ENCODE peak calls at places on chromosome 18, in five cellular contexts. P is H1, H is HL-60, N is endothelial cell of umbilical vein, F is RWPE1. E is an unnamed sample.

GRCh38 chr18:8052237-8052701 is 485.2 kb downstream of the PTPRM start:
- DNase-seq in P (no peak), H (no peak), N (no peak), F (peak; percentile 3), E (no peak)

GRCh38 chr18:79439201-79440023 is 43.7 kb downstream of the NFATC1 start:
- DNase-seq in P (no peak), H (peak; percentile 18), N (no peak), F (no peak), E (no peak)

GRCh38 chr18:64807560-64807959 is 658.7 kb upstream of the LINC00305 start:
- DNase-seq in P (no peak), H (no peak), N (no peak), F (no peak), E (no peak)

GRCh38 chr18:12296087-12296403 is 12.0 kb upstream of the TUBB6 start:
- DNase-seq in P (no peak), H (no peak), N (no peak), F (no peak), E (no peak)

GRCh38 chr18:3790702-3791101 is 340.7 kb downstream of the TGIF1 start:
- DNase-seq in P (no peak), H (no peak), N (peak; percentile 83), F (no peak), E (no peak)

GRCh38 chr18:48412339-48412929 is 3.3 kb upstream of the ZBTB7C start:
- DNase-seq in P (no peak), H (peak; percentile 42), N (peak; percentile 28), F (no peak), E (peak; percentile 34)

GRCh38 chr18:23588836-23589560 is 2.7 kb upstream of the NPC1 start:
- DNase-seq in P (no peak), H (no peak), N (no peak), F (no peak), E (peak; percentile 55)

GRCh38 chr18:36281941-36282340 is 15.6 kb upstream of the FHOD3 start:
- DNase-seq in P (no peak), H (no peak), N (no peak), F (no peak), E (no peak)

GRCh38 chr18:27608742-27609141 is 423.6 kb upstream of the CHST9 start:
- DNase-seq in P (no peak), H (no peak), N (peak; percentile 11), F (peak; percentile 2), E (no peak)

GRCh38 chr18:5890261-5890605 is 5.1 kb downstream of the TMEM200C start:
- DNase-seq in P (no peak), H (no peak), N (no peak), F (no peak), E (no peak)

GRCh38 chr18:5879479-5879882 is 15.8 kb downstream of the TMEM200C start:
- DNase-seq in P (no peak), H (no peak), N (peak; percentile 36), F (no peak), E (peak; percentile 40)

GRCh38 chr18:5884375-5884774 is 10.9 kb downstream of the TMEM200C start:
- DNase-seq in P (no peak), H (no peak), N (no peak), F (no peak), E (no peak)

GRCh38 chr18:5890606-5891360 is 4.5 kb downstream of the TMEM200C start:
- DNase-seq in P (no peak), H (no peak), N (peak; percentile 15), F (no peak), E (no peak)

GRCh38 chr18:5885337-5885736 is 10.0 kb downstream of the TMEM200C start:
- DNase-seq in P (no peak), H (no peak), N (no peak), F (no peak), E (no peak)
- H3K27ac ChIP-seq in P (no peak overlapping the region), H (no peak overlapping the region), N (no peak overlapping the region), F (no peak overlapping the region), E (no peak overlapping the region)

DNA sequence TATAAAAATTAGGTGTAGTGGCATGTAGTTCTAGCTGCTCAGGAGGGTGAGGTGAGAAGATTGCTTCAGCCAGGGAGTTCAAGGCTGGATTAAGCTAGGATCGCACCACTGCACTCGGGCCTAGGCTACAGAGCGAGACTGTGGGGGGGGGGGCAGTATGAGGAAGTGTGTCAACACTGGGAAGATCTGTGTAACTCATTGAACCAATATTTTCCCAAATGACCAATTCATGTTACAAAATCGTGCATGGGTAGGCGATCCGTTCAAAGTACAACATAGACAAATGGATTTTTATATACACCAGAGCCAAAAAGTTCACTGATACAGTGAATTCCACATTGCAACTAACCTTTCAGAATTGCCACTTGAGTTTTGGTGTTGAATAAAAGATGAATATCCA is 8.1 kb downstream of the SMAD4 start:
- DNase-seq in P (no peak), H (no peak), N (no peak), F (no peak), E (no peak)
- H3K27ac ChIP-seq in P (no peak overlapping the region), H (no peak overlapping the region), N (no peak overlapping the region), F (no peak overlapping the region), E (no peak overlapping the region)

DNA sequence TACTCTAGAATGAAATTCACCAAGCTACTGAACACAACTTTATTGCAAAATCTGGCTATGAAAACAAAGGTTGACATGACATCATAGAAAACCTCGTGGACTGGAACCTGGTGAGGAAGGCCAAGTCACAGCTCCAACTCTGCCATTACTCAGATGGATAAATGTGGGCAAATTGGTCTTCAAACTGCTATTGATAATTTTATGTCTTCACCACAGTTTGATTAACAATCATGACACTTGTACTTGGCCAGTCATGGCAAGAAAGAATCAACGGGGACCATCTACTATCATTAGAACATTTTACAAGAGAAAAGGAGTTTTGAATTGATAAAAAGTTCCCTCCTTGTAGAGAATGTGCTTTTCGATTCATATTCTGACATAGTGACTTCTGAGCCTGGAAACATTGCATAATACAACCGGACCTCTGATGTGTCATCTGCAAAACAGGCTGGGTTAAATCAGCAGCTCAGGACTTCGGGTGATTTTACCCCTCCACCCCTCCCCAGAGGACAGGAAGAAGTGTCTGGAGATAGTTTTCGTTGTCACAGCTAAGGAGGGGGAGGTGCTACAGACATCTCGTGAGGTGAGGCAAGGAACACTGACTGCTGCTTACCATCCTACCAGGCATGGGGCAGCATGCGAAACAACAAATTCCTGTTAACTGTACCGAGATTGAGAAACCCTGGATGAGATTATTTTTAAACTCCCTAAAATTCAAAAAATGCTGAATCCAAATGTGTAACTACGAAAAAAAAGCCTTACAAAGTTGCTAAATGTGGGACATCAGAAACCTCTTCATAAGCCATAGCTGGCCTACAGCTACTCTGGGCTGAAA is 8.4 kb downstream of the L3MBTL4 start:
- DNase-seq in P (no peak), H (no peak), N (no peak), F (no peak), E (peak; percentile 79)
- H3K27ac ChIP-seq in P (no peak overlapping the region), H (no peak overlapping the region), N (no peak overlapping the region), F (no peak overlapping the region), E (peak overlapping the region; percentile 80)

GRCh38 chr18:56901919-56902318 is 245.0 kb upstream of the BOD1L2 start:
- DNase-seq in P (no peak), H (no peak), N (no peak), F (no peak), E (no peak)

GRCh38 chr18:56899660-56900059 is 247.2 kb upstream of the BOD1L2 start:
- DNase-seq in P (no peak), H (no peak), N (no peak), F (no peak), E (no peak)

GRCh38 chr18:56903686-56904085 is 243.2 kb upstream of the BOD1L2 start:
- DNase-seq in P (no peak), H (no peak), N (no peak), F (no peak), E (no peak)

GRCh38 chr18:56900195-56901094 is 246.4 kb upstream of the BOD1L2 start:
- DNase-seq in P (no peak), H (no peak), N (peak; percentile 17), F (no peak), E (no peak)

DNA sequence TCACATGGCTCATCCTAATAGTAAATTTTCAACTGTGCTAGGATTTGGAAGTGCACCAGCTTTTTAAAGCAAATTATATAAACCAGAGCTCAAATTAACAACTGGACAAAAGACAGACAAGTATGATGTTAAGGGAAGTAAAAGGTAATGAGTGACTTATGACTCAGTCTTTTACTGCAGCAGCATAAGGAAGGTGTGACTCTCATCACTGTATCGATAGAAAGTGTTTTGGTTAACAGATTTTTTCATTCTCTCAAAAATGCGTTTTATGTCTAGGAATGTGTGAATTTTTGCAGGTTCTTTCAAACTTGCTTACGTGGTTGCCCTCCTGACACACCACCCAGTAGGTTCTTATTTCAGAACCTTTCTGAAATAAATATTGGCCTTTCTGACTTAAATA is 244.2 kb upstream of the BOD1L2 start:
- DNase-seq in P (no peak), H (no peak), N (no peak), F (peak; percentile 2), E (no peak)
- H3K27ac ChIP-seq in P (no peak overlapping the region), H (no peak overlapping the region), N (no peak overlapping the region), F (no peak overlapping the region), E (no peak overlapping the region)

GRCh38 chr18:55324166-55324565 is 263.8 kb downstream of the TCF4 start:
- DNase-seq in P (no peak), H (no peak), N (no peak), F (no peak), E (no peak)

GRCh38 chr18:55326134-55326533 is 261.9 kb downstream of the TCF4 start:
- DNase-seq in P (no peak), H (no peak), N (no peak), F (no peak), E (no peak)

GRCh38 chr18:55328301-55328700 is 259.7 kb downstream of the TCF4 start:
- DNase-seq in P (no peak), H (no peak), N (peak; percentile 96), F (no peak), E (no peak)

GRCh38 chr18:55331301-55331700 is 256.7 kb downstream of the TCF4 start:
- DNase-seq in P (no peak), H (no peak), N (peak; percentile 40), F (no peak), E (no peak)

DNA sequence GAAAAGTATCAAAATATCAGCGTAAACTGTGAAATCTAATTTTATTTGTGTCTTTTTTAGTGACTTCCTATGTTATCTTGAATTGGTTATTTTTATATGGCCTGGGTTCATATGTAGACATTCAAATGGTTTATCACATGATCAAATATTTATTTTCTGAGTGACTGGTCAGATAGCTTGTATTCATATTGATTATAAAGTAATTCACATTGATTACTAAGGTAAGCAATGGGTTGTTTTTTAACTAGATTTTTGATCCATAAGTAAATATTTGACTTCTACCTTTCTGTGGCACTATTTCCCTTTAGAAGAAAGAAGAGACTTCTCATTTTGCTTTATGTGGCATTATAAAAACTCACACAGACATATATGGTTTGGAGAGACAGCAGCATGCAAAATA is 260.5 kb downstream of the TCF4 start:
- DNase-seq in P (no peak), H (no peak), N (no peak), F (no peak), E (no peak)
- H3K27ac ChIP-seq in P (no peak overlapping the region), H (no peak overlapping the region), N (peak overlapping the region; percentile 92), F (no peak overlapping the region), E (no peak overlapping the region)

GRCh38 chr18:59631583-59632181 is 65.5 kb downstream of the CCBE1 start:
- DNase-seq in P (no peak), H (no peak), N (peak; percentile 21), F (peak; percentile 7), E (peak; percentile 48)
- H3K27ac ChIP-seq in P (no peak overlapping the region), H (no peak overlapping the region), N (no peak overlapping the region), F (no peak overlapping the region), E (no peak overlapping the region)

DNA sequence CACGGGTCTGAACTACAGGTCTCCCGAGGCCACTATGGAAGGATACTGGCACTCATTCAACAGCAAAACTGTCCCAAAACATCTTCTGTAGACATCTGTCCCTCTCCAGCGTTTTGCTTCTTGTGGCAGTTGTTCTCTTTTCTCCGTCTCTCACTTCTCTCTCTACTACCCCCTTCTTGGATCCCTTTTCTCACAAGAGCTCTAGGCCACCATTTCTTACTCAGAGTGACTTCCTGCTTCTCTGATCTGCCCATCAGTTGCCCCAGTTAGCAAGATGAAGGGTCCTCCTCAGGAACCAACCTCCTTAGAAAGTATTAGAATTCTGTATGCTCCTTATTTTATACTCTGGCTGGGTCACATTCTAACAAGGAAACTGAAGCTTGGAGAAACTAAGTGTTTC is 32.6 kb downstream of the BCL2 start:
- DNase-seq in P (no peak), H (no peak), N (no peak), F (no peak), E (no peak)
- H3K27ac ChIP-seq in P (no peak overlapping the region), H (no peak overlapping the region), N (no peak overlapping the region), F (no peak overlapping the region), E (no peak overlapping the region)